ENCODE peak calls at places on chromosome 20, in eight cellular contexts. C is H54; S is CMK; F is stimulated activated CD4-positive, alpha-beta T cell treated with anti-CD3 and anti-CD28 coated beads, Interleukin-1b, Interleukin-23, amount 100 ng/mL, for 48 hours; R is ascending aorta; J is T-helper 2 cell; V is WTC11; X is stimulated activated naive CD8-positive, alpha-beta T cell treated with anti-CD3 and anti-CD28 coated beads, Interleukin-15, Interleukin-2, amounts not matched to agents 100 U/mL and 50 U/mL, for 24 hours. N is an unnamed sample.

GRCh38 chr20:63172726-63173125 is 43.2 kb downstream of the YTHDF1 start:
- DNase-seq in X (peak), R (no peak), F (no peak), J (no peak), C (no peak), V (peak), S (no peak), N (peak)

GRCh38 chr20:54306985-54307710 is 99.3 kb downstream of the PFDN4 start:
- DNase-seq in R (no peak), X (no peak), C (no peak), J (no peak), V (no peak), F (no peak), S (no peak), N (no peak)

GRCh38 chr20:17964073-17964472 is 4.5 kb downstream of the SNX5 start:
- DNase-seq in J (no peak), X (no peak), V (no peak), F (no peak), R (no peak), S (no peak), C (no peak), N (no peak)

GRCh38 chr20:4811661-4812181 is 90.0 kb downstream of the PRND start:
- DNase-seq in V (no peak), X (peak), J (no peak), R (peak), F (peak), C (no peak), S (peak), N (peak)

GRCh38 chr20:25296094-25297093 is 48.5 kb downstream of the PYGB start:
- DNase-seq in F (peak), S (no peak), C (peak), V (peak), X (peak), R (no peak), J (no peak), N (peak)

GRCh38 chr20:48189177-48189576 is 403.9 kb upstream of the SULF2 start:
- DNase-seq in V (peak), R (no peak), F (no peak), J (no peak), S (no peak), X (no peak), C (no peak), N (no peak)

GRCh38 chr20:16612708-16613107 is 39.5 kb upstream of the KIF16B start:
- DNase-seq in X (no peak), J (no peak), S (no peak), R (no peak), C (no peak), V (no peak), F (no peak), N (no peak)

GRCh38 chr20:64152906-64153305 is 11.3 kb upstream of the MYT1 start:
- DNase-seq in S (no peak), F (no peak), X (no peak), V (no peak), J (no peak), C (no peak), R (no peak), N (no peak)

GRCh38 chr20:40431112-40431511 is 257.9 kb downstream of the MAFB start:
- DNase-seq in X (no peak), F (no peak), S (no peak), V (no peak), J (no peak), R (no peak), C (no peak), N (no peak)

GRCh38 chr20:16528078-16528477 is 45.2 kb downstream of the KIF16B start:
- DNase-seq in R (no peak), S (no peak), J (no peak), C (peak), X (no peak), V (no peak), F (no peak), N (no peak)

GRCh38 chr20:35166242-35166830 is 5.5 kb upstream of the PROCR start:
- DNase-seq in S (peak), R (no peak), X (no peak), C (no peak), F (no peak), V (no peak), J (no peak), N (no peak)

GRCh38 chr20:1150218-1150617 is 31.8 kb downstream of the PSMF1 start:
- DNase-seq in V (no peak), C (no peak), S (no peak), R (no peak), J (no peak), F (peak), X (no peak), N (peak)

GRCh38 chr20:23870461-23870860 is 9.1 kb downstream of the CST5 start:
- DNase-seq in V (no peak), J (no peak), S (no peak), X (no peak), C (no peak), R (no peak), F (no peak), N (no peak)

GRCh38 chr20:11682285-11682684 is 235.4 kb upstream of the BTBD3 start:
- DNase-seq in X (no peak), C (no peak), F (no peak), R (no peak), S (no peak), J (no peak), V (no peak), N (no peak)

GRCh38 chr20:48718914-48719578 is 108.8 kb downstream of the PREX1 start:
- DNase-seq in R (no peak), V (no peak), S (peak), C (no peak), F (no peak), J (no peak), X (peak), N (peak)

GRCh38 chr20:59178983-59179595 is 15.5 kb downstream of the ZNF831 start:
- DNase-seq in X (no peak), F (no peak), V (no peak), J (no peak), C (no peak), S (no peak), R (no peak), N (no peak)

GRCh38 chr20:46894971-46895905 is 595 bp downstream of the EYA2 start:
- DNase-seq in J (no peak), V (peak), C (no peak), F (no peak), S (no peak), R (no peak), X (no peak), N (no peak)

GRCh38 chr20:44465001-44465560 is 10.6 kb upstream of the TTPAL start:
- DNase-seq in V (no peak), R (no peak), C (no peak), J (no peak), X (no peak), F (no peak), S (no peak), N (no peak)

GRCh38 chr20:9392892-9393857 is 121.2 kb upstream of the LAMP5 start:
- DNase-seq in R (peak), V (peak), J (no peak), C (peak), X (no peak), F (no peak), S (peak), N (peak)

GRCh38 chr20:62946918-62947317 is 5.6 kb upstream of the SLC17A9 start:
- DNase-seq in J (no peak), R (no peak), C (no peak), S (no peak), X (no peak), V (no peak), F (no peak), N (no peak)

GRCh38 chr20:23296841-23297701 is 53.5 kb upstream of the NXT1 start:
- DNase-seq in X (no peak), J (no peak), S (no peak), C (no peak), R (no peak), F (no peak), V (no peak), N (no peak)

GRCh38 chr20:49850463-49851233 is 38.0 kb downstream of the SLC9A8 start:
- DNase-seq in C (no peak), J (no peak), V (no peak), R (no peak), S (no peak), F (no peak), X (no peak), N (no peak)

GRCh38 chr20:47740225-47741184 is 44.8 kb downstream of the SULF2 start:
- DNase-seq in C (no peak), R (no peak), S (no peak), V (peak), X (no peak), F (no peak), J (no peak), N (no peak)

GRCh38 chr20:47440857-47441773 is 60.6 kb upstream of the NCOA3 start:
- DNase-seq in R (no peak), V (no peak), C (peak), F (no peak), S (no peak), X (no peak), J (no peak), N (no peak)

GRCh38 chr20:8837396-8837795 is 231.5 kb upstream of the PLCB4 start:
- DNase-seq in F (no peak), R (no peak), V (no peak), C (peak), S (no peak), X (no peak), J (no peak), N (no peak)

GRCh38 chr20:12252793-12253192 is 335.1 kb downstream of the BTBD3 start:
- DNase-seq in F (no peak), V (peak), J (no peak), X (no peak), S (no peak), C (no peak), R (no peak), N (no peak)